ENCODE peak calls at places on chromosomes 12 and 14, in nine cellular contexts. T is body of pancreas; U is CD8-positive, alpha-beta T cell; R is GM03348; A is stimulated activated CD8-positive, alpha-beta memory T cell treated with anti-CD3 and anti-CD28 coated beads, Interleukin-7, amount 100 ng/mL, for 1 hour; Z is sigmoid colon; Q is NCI-H526 treated with DMSO at 0.1 percent for 48 hours; S is NCI-H2171 treated with DMSO at 0.1 percent for 48 hours; E is GM10248. J is an unnamed sample.

GRCh38 chr12:18492372-18493025 is 231.2 kb downstream of the PIK3C2G start:
- DNase-seq in T (no peak), U (no peak), R (peak), A (no peak), Z (no peak), Q (no peak), S (no peak), E (no peak), J (no peak)

GRCh38 chr14:44149597-44149996 is 357.5 kb downstream of the FSCB start:
- DNase-seq in T (no peak), U (no peak), R (no peak), A (no peak), Z (no peak), Q (peak), S (peak), E (no peak), J (peak)

GRCh38 chr14:49893309-49894213 is 679 bp downstream of the ARF6 start:
- DNase-seq in T (peak), U (peak), R (peak), A (peak), Z (peak), Q (peak), S (no peak), E (peak), J (peak)

GRCh38 chr12:121314441-121314840 is 17.9 kb upstream of the CAMKK2 start:
- DNase-seq in T (no peak), U (no peak), R (no peak), A (no peak), Z (no peak), Q (no peak), S (no peak), E (no peak), J (no peak)

GRCh38 chr12:89863332-89863938 is 154.8 kb upstream of the ATP2B1 start:
- DNase-seq in T (no peak), U (peak), R (no peak), A (no peak), Z (no peak), Q (no peak), S (no peak), E (peak), J (peak)

GRCh38 chr12:122856999-122857671 is 21.9 kb downstream of the HIP1R start:
- DNase-seq in T (no peak), U (no peak), R (no peak), A (no peak), Z (no peak), Q (no peak), S (no peak), E (no peak), J (no peak)

GRCh38 chr14:49858383-49858782 is 5.8 kb upstream of the NEMF start:
- DNase-seq in T (no peak), U (no peak), R (no peak), A (no peak), Z (no peak), Q (no peak), S (peak), E (no peak), J (peak)

GRCh38 chr14:40317690-40318089 is 885.5 kb upstream of the FBXO33 start:
- DNase-seq in T (no peak), U (no peak), R (no peak), A (no peak), Z (no peak), Q (no peak), S (no peak), E (no peak), J (no peak)

GRCh38 chr12:49662998-49663843 is 39.9 kb downstream of the PRPF40B start:
- DNase-seq in T (peak), U (peak), R (peak), A (peak), Z (peak), Q (no peak), S (no peak), E (peak), J (peak)

GRCh38 chr14:98579140-98579539 is 692.9 kb downstream of the BCL11B start:
- DNase-seq in T (no peak), U (no peak), R (no peak), A (no peak), Z (no peak), Q (no peak), S (no peak), E (no peak), J (no peak)

GRCh38 chr12:27198036-27198435 is 46.0 kb upstream of the STK38L start:
- DNase-seq in T (peak), U (no peak), R (peak), A (no peak), Z (peak), Q (no peak), S (no peak), E (no peak), J (no peak)

GRCh38 chr14:104438166-104438887 is 141.2 kb upstream of the C14orf180 start:
- DNase-seq in T (no peak), U (no peak), R (peak), A (no peak), Z (no peak), Q (no peak), S (no peak), E (no peak), J (no peak)

GRCh38 chr14:98174031-98174430 is 1098.0 kb downstream of the BCL11B start:
- DNase-seq in T (no peak), U (no peak), R (no peak), A (no peak), Z (no peak), Q (no peak), S (no peak), E (no peak), J (no peak)

GRCh38 chr12:6612247-6612646 is 5.1 kb upstream of the CHD4 start:
- DNase-seq in T (no peak), U (no peak), R (no peak), A (no peak), Z (no peak), Q (no peak), S (no peak), E (no peak), J (peak)

GRCh38 chr14:62029569-62029924 is 267.3 kb downstream of the SNAPC1 start:
- DNase-seq in T (peak), U (no peak), R (no peak), A (no peak), Z (no peak), Q (no peak), S (no peak), E (peak), J (no peak)

GRCh38 chr14:68140111-68140741 is 320.6 kb downstream of the RAD51B start:
- DNase-seq in T (peak), U (no peak), R (peak), A (no peak), Z (peak), Q (no peak), S (peak), E (no peak), J (no peak)

GRCh38 chr12:4269279-4269991 is 4.1 kb upstream of the CCND2 start:
- DNase-seq in T (peak), U (peak), R (no peak), A (peak), Z (peak), Q (no peak), S (peak), E (peak), J (peak)

GRCh38 chr14:19947413-19948090 is 16.8 kb downstream of the OR4K1 start:
- DNase-seq in T (no peak), U (no peak), R (no peak), A (no peak), Z (no peak), Q (no peak), S (no peak), E (no peak), J (peak)

GRCh38 chr12:99043319-99043914 is 398.3 kb downstream of the APAF1 start:
- DNase-seq in T (peak), U (no peak), R (peak), A (no peak), Z (no peak), Q (peak), S (peak), E (peak), J (peak)

GRCh38 chr14:61130512-61131260 is 149.6 kb downstream of the SLC38A6 start:
- DNase-seq in T (no peak), U (no peak), R (no peak), A (no peak), Z (no peak), Q (no peak), S (no peak), E (no peak), J (no peak)

GRCh38 chr12:91774471-91774921 is 371.1 kb downstream of the BTG1 start:
- DNase-seq in T (peak), U (no peak), R (peak), A (no peak), Z (no peak), Q (no peak), S (no peak), E (no peak), J (no peak)

GRCh38 chr12:51441583-51441982 is 17.0 kb downstream of the SLC4A8 start:
- DNase-seq in T (peak), U (no peak), R (peak), A (no peak), Z (no peak), Q (no peak), S (no peak), E (no peak), J (no peak)

GRCh38 chr12:53344824-53345485 is 8.8 kb upstream of the SP7 start:
- DNase-seq in T (peak), U (peak), R (peak), A (peak), Z (peak), Q (peak), S (peak), E (peak), J (peak)

GRCh38 chr12:59624732-59625455 is 29.1 kb downstream of the SLC16A7 start:
- DNase-seq in T (no peak), U (no peak), R (no peak), A (no peak), Z (no peak), Q (no peak), S (peak), E (no peak), J (no peak)

GRCh38 chr14:25622752-25623151 is 572.8 kb upstream of the STXBP6 start:
- DNase-seq in T (no peak), U (no peak), R (no peak), A (no peak), Z (no peak), Q (no peak), S (no peak), E (no peak), J (no peak)

GRCh38 chr14:94769413-94770250 is at the start of gene GSC:
- DNase-seq in T (peak), U (no peak), R (peak), A (no peak), Z (no peak), Q (peak), S (peak), E (no peak), J (no peak)

GRCh38 chr12:104219361-104219892 is 3.8 kb downstream of the TXNRD1 start:
- DNase-seq in T (peak), U (no peak), R (peak), A (no peak), Z (no peak), Q (no peak), S (peak), E (no peak), J (no peak)

GRCh38 chr14:104451474-104451873 is 128.1 kb upstream of the C14orf180 start:
- DNase-seq in T (no peak), U (no peak), R (no peak), A (no peak), Z (no peak), Q (no peak), S (no peak), E (no peak), J (no peak)

GRCh38 chr14:99749142-99749541 is 44.1 kb upstream of the EML1 start:
- DNase-seq in T (no peak), U (no peak), R (no peak), A (no peak), Z (no peak), Q (no peak), S (peak), E (no peak), J (peak)

GRCh38 chr12:110590806-110591326 is 7.7 kb upstream of the PPTC7 start:
- DNase-seq in T (no peak), U (no peak), R (peak), A (no peak), Z (no peak), Q (no peak), S (no peak), E (peak), J (peak)